ENCODE peak calls at places on chromosomes 11 and 22, in four cellular contexts. U is neural crest cell, M is HFFc6, Q is tibial artery. R is an unnamed sample.

GRCh38 chr11:13260196-13260962 is 17.2 kb upstream of the BMAL1 start:
- DNase-seq in Q (no peak), M (no peak), U (no peak), R (no peak)

GRCh38 chr22:43168416-43169309 is 17.3 kb downstream of the TSPO start:
- DNase-seq in U (no peak), M (peak; percentile 32), Q (no peak), R (no peak)

GRCh38 chr11:206002-206384 is 1.2 kb downstream of the BET1L start:
- DNase-seq in Q (no peak), M (no peak), U (no peak), R (no peak)

GRCh38 chr11:1083621-1084551 is 9.2 kb downstream of the MUC2 start:
- DNase-seq in M (no peak), U (no peak), Q (peak; percentile 64), R (no peak)

GRCh38 chr11:32358729-32359128 is 76.6 kb downstream of the WT1 start:
- DNase-seq in U (no peak), M (no peak), Q (no peak), R (no peak)

GRCh38 chr11:86160546-86161149 is 83.9 kb upstream of the EED start:
- DNase-seq in U (no peak), Q (no peak), M (peak; percentile 77), R (no peak)

GRCh38 chr11:12397953-12398352 is 20.6 kb downstream of the PARVA start:
- DNase-seq in U (no peak), M (peak; percentile 88), Q (peak; percentile 76), R (no peak)

GRCh38 chr11:35389897-35390462 is 29.4 kb downstream of the SLC1A2 start:
- DNase-seq in U (no peak), M (no peak), Q (no peak), R (no peak)

GRCh38 chr11:99376463-99376862 is 355.7 kb downstream of the CNTN5 start:
- DNase-seq in M (no peak), U (no peak), Q (no peak), R (no peak)

GRCh38 chr11:124656759-124657627 is 16.5 kb downstream of the SIAE start:
- DNase-seq in U (no peak), Q (no peak), M (no peak), R (no peak)

GRCh38 chr22:40637181-40638150 is 947 bp upstream of the MRTFA start:
- DNase-seq in U (no peak), Q (peak; percentile 75), M (peak; percentile 18), R (no peak)

GRCh38 chr11:93689166-93689734 is 27.8 kb downstream of the CEP295 start:
- DNase-seq in Q (no peak), U (no peak), M (no peak), R (no peak)

GRCh38 chr11:102546923-102547471 is 16.4 kb upstream of the MMP7 start:
- DNase-seq in Q (no peak), U (no peak), M (no peak), R (no peak)

GRCh38 chr11:803770-804598 is 1.0 kb downstream of the PIDD1 start:
- DNase-seq in Q (no peak), U (no peak), M (no peak), R (no peak)

GRCh38 chr11:46666516-46666915 is 33.9 kb downstream of the ARHGAP1 start:
- DNase-seq in Q (peak; percentile 62), U (no peak), M (no peak), R (no peak)

GRCh38 chr11:120137187-120137610 is 714 bp downstream of the TRIM29 start:
- DNase-seq in U (no peak), Q (peak; percentile 57), M (no peak), R (no peak)

GRCh38 chr22:28002181-28002700 is 83.2 kb upstream of the PITPNB start:
- DNase-seq in U (no peak), M (peak; percentile 15), Q (no peak), R (no peak)

GRCh38 chr11:14357843-14358728 is 897 bp downstream of the RRAS2 start:
- DNase-seq in M (peak; percentile 45), U (peak; percentile 40), Q (peak; percentile 75), R (peak; percentile 60)

GRCh38 chr11:121535122-121535796 is 82.5 kb upstream of the SORL1-AS1 start:
- DNase-seq in M (no peak), U (no peak), Q (no peak), R (no peak)

GRCh38 chr22:18965526-18966421 is 29.7 kb upstream of the PRODH start:
- DNase-seq in M (no peak), U (no peak), Q (peak; percentile 60), R (no peak)

GRCh38 chr11:19027829-19028595 is 32.5 kb downstream of the MRGPRX2 start:
- DNase-seq in Q (no peak), M (peak; percentile 70), U (no peak), R (no peak)

GRCh38 chr11:45994421-45995341 is 72.2 kb downstream of the LARGE2 start:
- DNase-seq in Q (no peak), U (no peak), M (no peak), R (no peak)

GRCh38 chr11:124946735-124947141 is 7.3 kb upstream of the CCDC15 start:
- DNase-seq in Q (no peak), M (peak; percentile 33), U (no peak), R (no peak)

GRCh38 chr11:32080381-32080980 is 10.4 kb upstream of the RCN1 start:
- DNase-seq in U (no peak), M (no peak), Q (no peak), R (no peak)

GRCh38 chr11:73981051-73981805 is 1.4 kb downstream of the UCP2 start:
- DNase-seq in M (no peak), U (no peak), Q (no peak), R (no peak)

GRCh38 chr22:19271856-19272535 is 19.5 kb downstream of the CLTCL1 start:
- DNase-seq in Q (no peak), M (peak; percentile 71), U (no peak), R (no peak)

DNA sequence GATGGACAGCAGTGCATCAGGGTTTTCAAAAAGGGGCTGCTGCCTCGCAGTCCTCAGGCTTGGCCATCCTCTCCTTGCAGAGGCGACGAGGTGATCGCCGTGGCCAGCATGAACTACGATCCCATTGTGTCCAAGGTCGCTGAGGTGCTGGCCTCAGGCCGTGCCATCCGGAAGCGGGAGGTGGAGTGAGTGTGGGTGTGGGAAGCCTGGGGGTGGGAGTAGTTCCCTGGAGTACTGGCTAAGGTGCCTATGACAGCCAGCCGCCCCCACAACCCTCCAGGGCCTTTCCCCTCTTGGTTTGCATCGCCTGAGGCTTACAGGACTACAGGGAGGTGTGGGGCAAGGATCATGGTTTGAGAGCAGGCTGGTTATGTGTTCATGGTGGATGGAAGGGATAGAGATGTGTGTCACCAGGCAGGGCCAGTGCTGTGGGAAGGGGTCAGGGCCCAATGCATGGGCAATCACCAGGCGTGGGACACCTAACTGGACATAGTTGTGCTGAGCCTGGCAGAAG is 2.1 kb upstream of the LZTR1 start:
- DNase-seq in Q (no peak), M (no peak), U (no peak), R (no peak)
- TF ChIP-seq CTCF in Q (no peak), M (no peak), U (no peak), R (no peak)

GRCh38 chr22:23764931-23765881 is 2.4 kb downstream of the C22orf15 start:
- DNase-seq in Q (no peak), U (no peak), M (no peak), R (no peak)
- TF ChIP-seq CTCF in Q (no peak), U (no peak), M (no peak), R (no peak)

GRCh38 chr11:75525433-75526191 is at the start of gene GDPD5:
- DNase-seq in U (peak; percentile 77), M (peak; percentile 40), Q (peak; percentile 85), R (peak; percentile 79)
- TF ChIP-seq CTCF in U (peak; percentile 60), M (peak; percentile 78), Q (peak; percentile 28), R (peak; percentile 58)

GRCh38 chr11:42770444-42771065 is 541.2 kb upstream of the API5 start:
- DNase-seq in M (no peak), U (peak; percentile 29), Q (no peak), R (no peak)
- TF ChIP-seq CTCF in M (peak; percentile 66), U (peak; percentile 82), Q (no peak), R (peak; percentile 82)

GRCh38 chr11:116170526-116171120 is 602.2 kb downstream of the BUD13 start:
- DNase-seq in M (no peak), U (no peak), Q (no peak), R (no peak)
- TF ChIP-seq CTCF in M (no peak), U (peak; percentile 33), Q (no peak), R (peak; percentile 47)

GRCh38 chr22:50456466-50457234 is 18.2 kb downstream of the SBF1 start:
- DNase-seq in Q (no peak), U (no peak), M (no peak), R (no peak)
- TF ChIP-seq CTCF in Q (no peak), U (peak; percentile 34), M (peak; percentile 44), R (peak; percentile 21)

GRCh38 chr22:41776381-41776780 is 24.1 kb upstream of the CCDC134 start:
- DNase-seq in M (no peak), U (no peak), Q (no peak), R (no peak)
- TF ChIP-seq CTCF in M (no peak), U (no peak), Q (no peak), R (no peak)

DNA sequence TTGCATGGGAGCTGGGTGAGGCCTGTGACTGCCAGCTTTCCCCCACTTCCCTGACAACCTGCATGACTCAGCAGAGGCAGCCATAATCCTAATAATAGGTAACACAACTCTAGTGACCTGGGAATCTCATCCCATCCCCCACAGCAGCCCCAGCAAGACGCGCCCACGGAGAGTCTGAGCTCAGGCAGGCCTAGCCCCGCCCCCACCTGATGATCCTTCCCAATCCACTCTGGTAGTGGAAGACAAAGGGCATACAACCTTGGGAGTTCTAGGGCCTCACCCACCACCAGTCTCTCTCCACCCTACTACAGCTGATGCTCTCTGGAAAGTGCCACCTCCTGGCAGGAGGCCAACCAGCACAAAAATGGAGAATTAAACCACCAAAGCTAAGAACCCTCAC is 60.3 kb downstream of the CWF19L2 start:
- DNase-seq in M (no peak), Q (no peak), U (no peak), R (no peak)
- TF ChIP-seq CTCF in M (no peak), Q (no peak), U (no peak), R (no peak)

GRCh38 chr22:37313376-37314314 is 31.3 kb downstream of the CYTH4 start:
- DNase-seq in Q (no peak), M (no peak), U (no peak), R (no peak)
- TF ChIP-seq CTCF in Q (no peak), M (no peak), U (no peak), R (no peak)

DNA sequence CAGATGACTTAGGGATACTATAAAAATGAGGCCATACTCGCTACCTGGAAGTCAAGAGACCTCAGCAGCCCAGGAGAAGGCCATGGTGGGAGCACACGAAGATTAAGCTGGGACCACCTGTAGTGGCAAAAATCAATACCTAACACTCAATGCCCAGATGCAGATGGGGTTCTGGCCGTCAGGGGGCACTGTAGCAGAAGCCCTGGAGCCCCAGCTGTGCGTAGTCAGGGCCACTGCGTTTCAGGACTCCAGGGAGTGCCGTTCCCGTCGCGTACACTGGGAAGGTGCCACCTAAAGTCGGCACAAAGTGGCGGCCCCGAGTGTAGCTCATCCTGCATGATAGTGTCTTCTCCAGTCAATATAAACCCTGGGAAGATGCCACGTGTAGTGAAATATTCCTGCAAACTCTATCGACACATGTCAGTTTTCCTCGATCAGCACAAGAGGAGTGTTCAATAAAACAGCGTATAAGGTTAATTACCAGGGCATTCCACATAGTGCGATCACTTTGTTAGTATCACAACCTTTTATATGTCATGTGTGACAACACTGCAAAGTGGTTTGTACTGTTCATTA is 123.7 kb upstream of the NTM start:
- DNase-seq in U (peak; percentile 49), M (no peak), Q (no peak), R (peak; percentile 51)
- TF ChIP-seq CTCF in U (peak; percentile 76), M (peak; percentile 63), Q (no peak), R (peak; percentile 85)

R was measured in progenitor cell of endocrine pancreas.